ENCODE peak calls at places on chromosomes 5 and 9, in ten cellular contexts. P is prostate gland, K is mammary epithelial cell, L is heart left ventricle, W is sigmoid colon, D is cardiac fibroblast, V is psoas muscle, G is fibroblast of pulmonary artery, A is endodermal cell, E is astrocyte of the spinal cord. C is an unnamed sample.
A peak's percentile ranks its signal among the peaks of the same experiment; 100 is the strongest.

GRCh38 chr5:73938938-73939320 is 312.9 kb downstream of the ARHGEF28 start:
- DNase-seq in V (no peak), D (no peak), K (no peak), A (no peak), L (no peak), E (no peak), P (no peak), G (no peak), W (no peak), C (no peak)

GRCh38 chr5:157564149-157564711 is 11.3 kb downstream of the ADAM19 start:
- DNase-seq in P (no peak), D (no peak), A (peak; percentile 31), E (no peak), W (no peak), V (no peak), K (no peak), G (peak; percentile 32), L (no peak), C (no peak)

GRCh38 chr5:125283372-125283771 is 536.9 kb upstream of the ZNF608 start:
- DNase-seq in D (no peak), V (no peak), L (no peak), P (no peak), A (no peak), G (no peak), K (no peak), E (no peak), W (no peak), C (no peak)

GRCh38 chr9:94110821-94111252 is 26.6 kb downstream of the PTPDC1 start:
- DNase-seq in W (no peak), E (peak; percentile 77), G (peak; percentile 85), A (no peak), K (peak; percentile 64), P (no peak), L (no peak), D (peak; percentile 80), V (no peak), C (no peak)

GRCh38 chr5:41796061-41796460 is 74.2 kb downstream of the OXCT1 start:
- DNase-seq in W (no peak), L (no peak), E (peak; percentile 39), A (no peak), P (no peak), V (no peak), G (no peak), K (no peak), D (no peak), C (no peak)

GRCh38 chr9:117063721-117064471 is 351.0 kb downstream of the ASTN2 start:
- DNase-seq in D (no peak), V (no peak), W (no peak), K (no peak), L (no peak), P (no peak), G (no peak), A (no peak), E (no peak), C (no peak)

GRCh38 chr5:52838306-52839015 is 50.7 kb downstream of the ITGA1 start:
- DNase-seq in K (no peak), L (no peak), E (peak; percentile 43), W (no peak), G (no peak), V (no peak), P (no peak), A (no peak), D (no peak), C (no peak)

GRCh38 chr5:73233461-73234151 is 60.6 kb downstream of the TMEM174 start:
- DNase-seq in A (peak; percentile 79), D (no peak), E (peak; percentile 39), V (peak; percentile 51), W (no peak), L (no peak), K (no peak), P (no peak), G (no peak), C (no peak)

GRCh38 chr5:139864716-139865483 is 69.3 kb downstream of the PSD2 start:
- DNase-seq in V (peak; percentile 50), E (no peak), D (no peak), W (no peak), A (no peak), G (no peak), P (no peak), K (no peak), L (peak; percentile 39), C (no peak)

GRCh38 chr9:90836396-90837080 is 34.9 kb downstream of the SYK start:
- DNase-seq in V (no peak), E (no peak), P (no peak), K (no peak), D (no peak), L (no peak), W (no peak), G (no peak), A (no peak), C (no peak)

DNA sequence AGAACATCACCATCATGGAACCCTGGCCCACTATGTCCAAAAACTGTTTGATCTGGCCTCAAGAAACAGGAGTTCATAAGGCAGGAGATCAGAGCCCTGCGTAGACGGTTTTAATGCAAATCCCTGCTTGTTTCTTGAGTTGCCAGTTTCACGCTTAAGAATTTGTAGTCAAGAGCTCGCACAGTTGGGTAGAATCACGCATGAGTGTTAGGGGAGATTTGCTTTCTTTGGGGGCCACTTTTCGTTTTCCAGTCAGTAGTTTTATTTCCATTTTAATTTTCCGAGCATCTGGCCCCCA is 6.7 kb upstream of the C5orf58 start:
- DNase-seq in G (no peak), W (no peak), P (no peak), K (no peak), A (no peak), V (no peak), D (no peak), L (no peak), E (no peak), C (no peak)
- TF ChIP-seq CTCF in G (no peak), W (no peak), P (no peak), K (no peak), A (no peak), V (no peak), D (no peak), L (no peak), E (no peak), C (no peak)

GRCh38 chr5:57843016-57843402 is 360.4 kb upstream of the ACTBL2 start:
- DNase-seq in L (no peak), V (no peak), A (no peak), K (no peak), P (no peak), G (no peak), D (no peak), E (no peak), W (no peak), C (no peak)
- H3K4me3 ChIP-seq in L (no peak overlapping the region), V (no peak overlapping the region), A (no peak overlapping the region), K (no peak overlapping the region), P (no peak overlapping the region), G (no peak overlapping the region), D (no peak overlapping the region), E (no peak overlapping the region), W (no peak overlapping the region), C (no peak overlapping the region)

GRCh38 chr9:136740971-136741884 is 1.5 kb downstream of the LCN10 start:
- DNase-seq in L (no peak), G (peak; percentile 45), D (peak; percentile 55), E (no peak), V (no peak), W (no peak), A (no peak), K (no peak), P (no peak), C (no peak)

GRCh38 chr9:136744747-136745146 is 2.0 kb upstream of the LCN10 start:
- DNase-seq in V (no peak), E (no peak), D (no peak), L (peak; percentile 41), A (no peak), W (no peak), G (no peak), K (no peak), P (no peak), C (no peak)

GRCh38 chr9:136741885-136742568 is 713 bp downstream of the LCN10 start:
- DNase-seq in P (no peak), W (no peak), A (peak; percentile 48), L (no peak), D (no peak), G (no peak), K (no peak), V (no peak), E (no peak), C (no peak)

GRCh38 chr9:136743639-136744211 is 985 bp upstream of the LCN10 start:
- DNase-seq in G (no peak), P (no peak), D (no peak), V (no peak), W (no peak), A (no peak), K (no peak), E (no peak), L (no peak), C (no peak)

GRCh38 chr9:136742640-136743391 is at the start of gene LCN10:
- DNase-seq in G (no peak), E (no peak), L (peak; percentile 57), K (no peak), W (no peak), A (peak; percentile 91), V (no peak), D (no peak), P (no peak), C (no peak)
- TF ChIP-seq CTCF in G (peak; percentile 25), E (peak; percentile 64), L (peak; percentile 41), K (no peak), W (no peak), A (peak; percentile 87), V (no peak), D (peak; percentile 41), P (no peak), C (no peak)

GRCh38 chr5:59036274-59036961 is 453.5 kb downstream of the RAB3C start:
- DNase-seq in V (peak; percentile 52), D (peak; percentile 94), K (peak; percentile 93), P (peak; percentile 39), L (no peak), A (no peak), W (peak; percentile 75), E (peak; percentile 95), G (peak; percentile 96), C (no peak)

GRCh38 chr5:59037041-59037440 is 454.2 kb downstream of the RAB3C start:
- DNase-seq in W (no peak), K (no peak), V (no peak), L (no peak), A (no peak), D (no peak), P (no peak), E (peak; percentile 20), G (no peak), C (no peak)

GRCh38 chr5:59037453-59038168 is 454.7 kb downstream of the RAB3C start:
- DNase-seq in D (peak; percentile 27), E (no peak), L (no peak), W (no peak), A (no peak), V (no peak), P (no peak), K (no peak), G (no peak), C (no peak)

GRCh38 chr5:59034498-59035186 is 451.8 kb downstream of the RAB3C start:
- DNase-seq in P (peak; percentile 19), W (no peak), D (peak; percentile 80), K (no peak), A (no peak), L (no peak), G (peak; percentile 76), E (peak; percentile 70), V (no peak), C (no peak)

DNA sequence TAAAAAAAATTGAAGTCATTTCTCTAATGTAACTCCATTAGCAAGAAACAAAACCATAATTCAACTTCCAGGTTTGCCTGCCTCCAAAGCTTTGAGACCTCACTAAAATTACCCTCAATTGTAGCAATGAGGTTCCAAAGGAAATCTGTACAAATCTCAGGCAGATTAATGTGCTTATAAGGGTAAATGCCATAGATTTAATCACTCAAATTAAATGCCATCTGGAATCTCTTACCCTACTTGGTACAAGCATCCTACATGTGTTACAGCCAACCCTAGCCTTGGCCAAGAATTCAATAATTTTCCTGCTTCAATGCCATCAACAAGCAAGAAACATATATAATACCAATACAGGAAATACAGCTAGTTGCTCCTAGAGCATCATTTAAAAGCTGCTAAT is 452.8 kb downstream of the RAB3C start:
- DNase-seq in E (no peak), K (no peak), D (no peak), P (no peak), W (no peak), L (no peak), A (no peak), V (no peak), G (no peak), C (no peak)
- H3K4me3 ChIP-seq in E (no peak overlapping the region), K (no peak overlapping the region), D (peak overlapping the region; percentile 19), P (no peak overlapping the region), W (peak overlapping the region; percentile 22), L (no peak overlapping the region), A (no peak overlapping the region), V (peak overlapping the region; percentile 87), G (peak overlapping the region; percentile 21), C (no peak overlapping the region)

C was measured in GM12864.